ENCODE peak calls at places on chromosomes 12 and 14, in four cellular contexts. One of them, this sample, is unnamed.

GRCh38 chr12:53232641-53233538 is 881 bp upstream of the RARG start:
- DNase-seq in psoas muscle: peak; percentile 36
- DNase-seq in fibroblast of lung: peak; percentile 21
- DNase-seq in lower lobe of right lung: peak; percentile 76
- DNase-seq in this sample: peak; percentile 61

GRCh38 chr14:33280646-33281045 is 342.0 kb downstream of the NPAS3 start:
- DNase-seq in psoas muscle: no peak
- DNase-seq in fibroblast of lung: peak; percentile 70
- DNase-seq in lower lobe of right lung: no peak
- DNase-seq in this sample: no peak

GRCh38 chr12:90010089-90010488 is 301.5 kb upstream of the ATP2B1 start:
- DNase-seq in psoas muscle: no peak
- DNase-seq in fibroblast of lung: no peak
- DNase-seq in lower lobe of right lung: no peak
- DNase-seq in this sample: no peak

GRCh38 chr12:45322810-45323209 is 106.9 kb downstream of the ANO6 start:
- DNase-seq in psoas muscle: no peak
- DNase-seq in fibroblast of lung: no peak
- DNase-seq in lower lobe of right lung: no peak
- DNase-seq in this sample: no peak

GRCh38 chr12:18932715-18933114 is 194.8 kb downstream of the CAPZA3 start:
- DNase-seq in psoas muscle: no peak
- DNase-seq in fibroblast of lung: peak; percentile 35
- DNase-seq in lower lobe of right lung: no peak
- DNase-seq in this sample: no peak

GRCh38 chr12:127991408-127991940 is 275.5 kb upstream of the TMEM132C start:
- DNase-seq in psoas muscle: no peak
- DNase-seq in fibroblast of lung: no peak
- DNase-seq in lower lobe of right lung: no peak
- DNase-seq in this sample: no peak

GRCh38 chr14:74491952-74492351 is 1.2 kb downstream of the NPC2 start:
- DNase-seq in psoas muscle: no peak
- DNase-seq in fibroblast of lung: peak; percentile 43
- DNase-seq in lower lobe of right lung: no peak
- DNase-seq in this sample: no peak

GRCh38 chr14:77838756-77839565 is 39.1 kb downstream of the ADCK1 start:
- DNase-seq in psoas muscle: no peak
- DNase-seq in fibroblast of lung: no peak
- DNase-seq in lower lobe of right lung: no peak
- DNase-seq in this sample: no peak

GRCh38 chr14:42782744-42783143 is 1176.1 kb downstream of the LRFN5 start:
- DNase-seq in psoas muscle: no peak
- DNase-seq in fibroblast of lung: no peak
- DNase-seq in lower lobe of right lung: no peak
- DNase-seq in this sample: no peak

GRCh38 chr12:122395319-122395718 is 27.1 kb downstream of the CLIP1 start:
- DNase-seq in psoas muscle: no peak
- DNase-seq in fibroblast of lung: peak; percentile 88
- DNase-seq in lower lobe of right lung: no peak
- DNase-seq in this sample: no peak

GRCh38 chr14:81178063-81178462 is 42.7 kb downstream of the GTF2A1 start:
- DNase-seq in psoas muscle: no peak
- DNase-seq in fibroblast of lung: no peak
- DNase-seq in lower lobe of right lung: no peak
- DNase-seq in this sample: no peak

GRCh38 chr12:7832059-7832696 is 40.5 kb downstream of the SLC2A14 start:
- DNase-seq in psoas muscle: no peak
- DNase-seq in fibroblast of lung: peak; percentile 54
- DNase-seq in lower lobe of right lung: no peak
- DNase-seq in this sample: no peak

GRCh38 chr12:51897181-51897580 is 9.3 kb downstream of the ANKRD33 start:
- DNase-seq in psoas muscle: peak; percentile 53
- DNase-seq in fibroblast of lung: peak; percentile 57
- DNase-seq in lower lobe of right lung: no peak
- DNase-seq in this sample: peak; percentile 66

GRCh38 chr14:88196925-88197324 is 126.1 kb downstream of the KCNK10 start:
- DNase-seq in psoas muscle: no peak
- DNase-seq in fibroblast of lung: no peak
- DNase-seq in lower lobe of right lung: no peak
- DNase-seq in this sample: no peak

GRCh38 chr12:91975891-91976290 is 169.8 kb downstream of the BTG1 start:
- DNase-seq in psoas muscle: no peak
- DNase-seq in fibroblast of lung: peak; percentile 89
- DNase-seq in lower lobe of right lung: no peak
- DNase-seq in this sample: no peak

GRCh38 chr14:49920935-49921334 is 28.1 kb downstream of the ARF6 start:
- DNase-seq in psoas muscle: no peak
- DNase-seq in fibroblast of lung: no peak
- DNase-seq in lower lobe of right lung: no peak
- DNase-seq in this sample: no peak

GRCh38 chr14:99663716-99664635 is 19.0 kb downstream of the HHIPL1 start:
- DNase-seq in psoas muscle: no peak
- DNase-seq in fibroblast of lung: no peak
- DNase-seq in lower lobe of right lung: no peak
- DNase-seq in this sample: no peak

GRCh38 chr14:100777366-100778077 is 48.4 kb upstream of the MEG3 start:
- DNase-seq in psoas muscle: no peak
- DNase-seq in fibroblast of lung: no peak
- DNase-seq in lower lobe of right lung: no peak
- DNase-seq in this sample: no peak

GRCh38 chr14:50667491-50668007 is 557 bp downstream of the SAV1 start:
- DNase-seq in psoas muscle: no peak
- DNase-seq in fibroblast of lung: no peak
- DNase-seq in lower lobe of right lung: no peak
- DNase-seq in this sample: no peak

GRCh38 chr12:106248177-106248848 is 493 bp upstream of the CKAP4 start:
- DNase-seq in psoas muscle: peak; percentile 63
- DNase-seq in fibroblast of lung: peak; percentile 76
- DNase-seq in lower lobe of right lung: peak; percentile 63
- DNase-seq in this sample: peak; percentile 81

GRCh38 chr14:84826349-84826748 is 703.6 kb upstream of the FLRT2 start:
- DNase-seq in psoas muscle: no peak
- DNase-seq in fibroblast of lung: peak; percentile 11
- DNase-seq in lower lobe of right lung: no peak
- DNase-seq in this sample: no peak

GRCh38 chr12:18135509-18135908 is 45.5 kb upstream of the RERGL start:
- DNase-seq in psoas muscle: no peak
- DNase-seq in fibroblast of lung: peak; percentile 68
- DNase-seq in lower lobe of right lung: no peak
- DNase-seq in this sample: no peak

GRCh38 chr14:29310757-29311156 is 544.2 kb downstream of the FOXG1 start:
- DNase-seq in psoas muscle: no peak
- DNase-seq in fibroblast of lung: peak; percentile 86
- DNase-seq in lower lobe of right lung: no peak
- DNase-seq in this sample: no peak

GRCh38 chr14:69135133-69135532 is 17.8 kb downstream of the DCAF5 start:
- DNase-seq in psoas muscle: no peak
- DNase-seq in fibroblast of lung: no peak
- DNase-seq in lower lobe of right lung: no peak
- DNase-seq in this sample: no peak

GRCh38 chr12:8612629-8613028 is at the start of gene AICDA:
- DNase-seq in psoas muscle: no peak
- DNase-seq in fibroblast of lung: no peak
- DNase-seq in lower lobe of right lung: no peak
- DNase-seq in this sample: no peak

GRCh38 chr12:63816031-63816430 is 28.5 kb upstream of the SRGAP1 start:
- DNase-seq in psoas muscle: no peak
- DNase-seq in fibroblast of lung: no peak
- DNase-seq in lower lobe of right lung: no peak
- DNase-seq in this sample: no peak

GRCh38 chr14:77203611-77204456 is 22.2 kb downstream of the TMEM63C start:
- DNase-seq in psoas muscle: no peak
- DNase-seq in fibroblast of lung: no peak
- DNase-seq in lower lobe of right lung: no peak
- DNase-seq in this sample: no peak

GRCh38 chr14:72780771-72781170 is 113.1 kb downstream of the DPF3 start:
- DNase-seq in psoas muscle: no peak
- DNase-seq in fibroblast of lung: peak; percentile 84
- DNase-seq in lower lobe of right lung: no peak
- DNase-seq in this sample: no peak

GRCh38 chr14:77100961-77101360 is 2.9 kb downstream of the CIPC start:
- DNase-seq in psoas muscle: no peak
- DNase-seq in fibroblast of lung: no peak
- DNase-seq in lower lobe of right lung: no peak
- DNase-seq in this sample: no peak

GRCh38 chr12:49296836-49297694 is 2.1 kb downstream of the PRPH start:
- DNase-seq in psoas muscle: no peak
- DNase-seq in fibroblast of lung: no peak
- DNase-seq in lower lobe of right lung: peak; percentile 57
- DNase-seq in this sample: no peak

GRCh38 chr12:115440438-115440837 is 756.5 kb upstream of the TBX3 start:
- DNase-seq in psoas muscle: peak; percentile 60
- DNase-seq in fibroblast of lung: peak; percentile 66
- DNase-seq in lower lobe of right lung: no peak
- DNase-seq in this sample: peak; percentile 65

GRCh38 chr14:88765130-88765529 is 27.6 kb downstream of the EML5 start:
- DNase-seq in psoas muscle: no peak
- DNase-seq in fibroblast of lung: peak; percentile 83
- DNase-seq in lower lobe of right lung: no peak
- DNase-seq in this sample: no peak

GRCh38 chr14:65310568-65310967 is 102.0 kb upstream of the FUT8 start:
- DNase-seq in psoas muscle: no peak
- DNase-seq in fibroblast of lung: no peak
- DNase-seq in lower lobe of right lung: no peak
- DNase-seq in this sample: no peak
- H3K4me1 ChIP-seq in psoas muscle: no peaks in the 10 kb centered on the region
- H3K4me1 ChIP-seq in fibroblast of lung: no peaks in the 10 kb centered on the region
- H3K4me1 ChIP-seq in lower lobe of right lung: no peaks in the 10 kb centered on the region
- H3K4me1 ChIP-seq in this sample: no peaks in the 10 kb centered on the region

GRCh38 chr14:54652188-54652889 is 85.4 kb downstream of the SAMD4A start:
- DNase-seq in psoas muscle: peak; percentile 84
- DNase-seq in fibroblast of lung: peak; percentile 100
- DNase-seq in lower lobe of right lung: peak; percentile 73
- DNase-seq in this sample: peak; percentile 89
- H3K4me1 ChIP-seq in psoas muscle: peaks cover 72% of the 10 kb centered on the region
- H3K4me1 ChIP-seq in fibroblast of lung: peaks cover 38% of the 10 kb centered on the region
- H3K4me1 ChIP-seq in lower lobe of right lung: peaks cover 56% of the 10 kb centered on the region
- H3K4me1 ChIP-seq in this sample: peaks cover 79% of the 10 kb centered on the region

GRCh38 chr12:57152408-57153038 is 5.1 kb upstream of the LRP1-AS start:
- DNase-seq in psoas muscle: no peak
- DNase-seq in fibroblast of lung: peak; percentile 65
- DNase-seq in lower lobe of right lung: no peak
- DNase-seq in this sample: peak; percentile 61

GRCh38 chr12:57151741-57152407 is 4.5 kb upstream of the LRP1-AS start:
- DNase-seq in psoas muscle: peak; percentile 67
- DNase-seq in fibroblast of lung: peak; percentile 79
- DNase-seq in lower lobe of right lung: no peak
- DNase-seq in this sample: no peak

GRCh38 chr12:57154076-57154475 is 6.7 kb upstream of the LRP1-AS start:
- DNase-seq in psoas muscle: no peak
- DNase-seq in fibroblast of lung: no peak
- DNase-seq in lower lobe of right lung: no peak
- DNase-seq in this sample: no peak

GRCh38 chr12:57154804-57155434 is 7.5 kb upstream of the LRP1-AS start:
- DNase-seq in psoas muscle: no peak
- DNase-seq in fibroblast of lung: no peak
- DNase-seq in lower lobe of right lung: no peak
- DNase-seq in this sample: no peak

DNA sequence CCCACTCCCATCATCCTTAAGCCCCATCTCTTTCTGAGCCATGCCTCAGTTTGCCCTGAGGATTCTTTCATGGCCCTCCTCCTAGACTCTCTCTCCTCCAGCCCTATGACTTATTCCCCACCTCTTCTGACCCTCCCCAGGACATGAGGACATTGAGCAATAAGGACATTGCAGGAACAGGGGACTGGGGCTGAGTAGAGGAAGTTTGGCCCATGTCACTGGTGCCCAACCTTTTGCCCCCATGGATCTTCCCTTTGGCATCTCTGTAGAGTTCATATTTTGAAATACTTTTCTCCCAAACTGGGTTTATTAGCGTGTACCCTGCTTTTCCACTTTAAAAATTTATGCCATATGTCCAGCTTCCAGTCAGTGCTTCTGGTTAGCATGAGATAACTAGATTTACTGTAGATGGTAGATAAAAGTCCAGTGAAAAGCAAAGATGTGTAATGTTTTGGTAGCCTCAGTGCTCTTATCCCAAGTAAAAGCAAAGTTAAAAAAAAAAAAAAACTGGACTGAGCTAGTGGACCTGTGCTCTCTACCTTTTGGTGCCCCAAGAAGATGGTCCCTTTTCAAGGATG is 6.1 kb upstream of the LRP1-AS start:
- DNase-seq in psoas muscle: no peak
- DNase-seq in fibroblast of lung: no peak
- DNase-seq in lower lobe of right lung: no peak
- DNase-seq in this sample: no peak
- H3K4me1 ChIP-seq in psoas muscle: no peaks in the 10 kb centered on the region
- H3K4me1 ChIP-seq in fibroblast of lung: peaks cover 43% of the 10 kb centered on the region
- H3K4me1 ChIP-seq in lower lobe of right lung: peaks cover 77% of the 10 kb centered on the region
- H3K4me1 ChIP-seq in this sample: peaks cover 58% of the 10 kb centered on the region

DNA sequence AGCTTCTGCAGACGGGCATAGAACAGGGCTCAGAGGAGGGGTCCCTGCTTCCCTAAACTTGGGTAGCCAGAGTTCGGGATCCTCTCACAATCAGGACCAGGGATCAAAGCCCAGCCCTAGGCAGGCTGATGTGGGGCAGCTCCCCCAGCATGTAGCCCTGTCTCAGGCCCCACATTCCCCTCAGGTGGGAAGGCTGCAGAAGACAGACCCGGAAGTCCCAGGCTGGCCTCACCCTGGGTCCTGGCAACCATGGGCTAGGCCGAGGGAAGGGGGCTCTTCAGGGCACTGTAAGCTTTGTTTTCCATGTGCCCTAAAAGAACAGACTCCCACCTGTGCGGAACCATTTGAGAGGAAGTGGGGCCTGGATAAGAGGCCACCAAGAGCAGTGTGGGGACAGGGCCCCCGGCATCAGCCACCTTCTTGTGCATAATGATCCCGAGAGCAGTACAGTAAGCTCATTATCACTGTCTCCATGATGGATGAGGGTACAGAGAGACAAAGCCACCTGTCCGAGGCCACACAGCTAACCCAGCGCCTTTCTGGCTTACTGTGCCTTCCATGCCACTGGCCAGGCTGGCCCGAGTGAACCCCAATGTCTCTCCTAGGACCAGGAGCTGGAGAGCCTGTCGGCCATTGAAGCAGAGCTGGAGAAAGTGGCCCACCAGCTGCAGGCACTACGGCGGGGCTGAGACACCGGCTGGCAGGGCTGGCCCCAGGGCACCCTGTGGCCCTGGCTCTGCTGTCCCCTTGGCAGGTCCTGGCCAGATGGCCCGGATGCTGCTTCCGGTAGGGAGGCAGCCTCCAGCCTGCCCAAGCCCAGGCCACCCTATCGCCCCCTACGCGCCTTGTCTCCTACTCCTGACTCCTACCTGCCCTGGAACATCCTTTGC is 11.5 kb downstream of the CHGA start:
- DNase-seq in psoas muscle: no peak
- DNase-seq in fibroblast of lung: no peak
- DNase-seq in lower lobe of right lung: no peak
- DNase-seq in this sample: no peak
- H3K4me1 ChIP-seq in psoas muscle: no peaks in the 10 kb centered on the region
- H3K4me1 ChIP-seq in fibroblast of lung: no peaks in the 10 kb centered on the region
- H3K4me1 ChIP-seq in lower lobe of right lung: no peaks in the 10 kb centered on the region
- H3K4me1 ChIP-seq in this sample: no peaks in the 10 kb centered on the region

DNA sequence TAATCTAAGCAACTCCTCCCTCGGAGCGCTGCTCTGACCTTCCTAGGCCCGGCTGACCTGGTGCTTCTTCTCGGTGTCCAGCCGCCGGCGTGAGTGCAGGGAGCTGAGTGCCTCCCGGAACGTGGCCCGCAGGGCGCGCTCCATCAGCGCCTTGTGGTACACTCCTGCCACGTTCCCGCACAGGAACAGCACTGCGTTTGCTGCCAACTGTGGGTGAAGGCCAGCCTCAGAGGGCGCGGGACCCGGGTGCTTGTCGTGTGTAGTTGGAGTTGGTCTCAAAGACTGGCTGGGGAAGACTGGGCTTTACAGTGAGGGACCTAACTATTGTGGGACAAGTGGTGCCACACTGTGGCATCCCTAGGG is 3.2 kb downstream of the ADCY4 start:
- DNase-seq in psoas muscle: no peak
- DNase-seq in fibroblast of lung: no peak
- DNase-seq in lower lobe of right lung: no peak
- DNase-seq in this sample: no peak
- H3K4me1 ChIP-seq in psoas muscle: peaks cover 10% of the 10 kb centered on the region
- H3K4me1 ChIP-seq in fibroblast of lung: peaks cover 2% of the 10 kb centered on the region
- H3K4me1 ChIP-seq in lower lobe of right lung: peaks cover 81% of the 10 kb centered on the region
- H3K4me1 ChIP-seq in this sample: peaks cover 41% of the 10 kb centered on the region